ENCODE peak calls at places on chromosomes 11 and 22, in ten cellular contexts. One of them, this sample, is unnamed. For H3K27me3, the result is how much of the 10 kb centered on the place peaks cover.

GRCh38 chr22:49052023-49052538 is 775.6 kb downstream of the BRD1 start:
- DNase-seq in heart left ventricle: no peak
- DNase-seq in mammary epithelial cell: no peak
- DNase-seq in astrocyte: peak
- DNase-seq in PC-3: no peak
- DNase-seq in thoracic aorta: no peak
- DNase-seq in psoas muscle: no peak
- DNase-seq in GM06990: no peak
- DNase-seq in left ventricle myocardium inferior: no peak
- DNase-seq in uterus: no peak
- DNase-seq in this sample: no peak

GRCh38 chr11:2975594-2975993 is 16.5 kb downstream of the NAP1L4 start:
- DNase-seq in heart left ventricle: peak
- DNase-seq in mammary epithelial cell: no peak
- DNase-seq in astrocyte: no peak
- DNase-seq in PC-3: peak
- DNase-seq in thoracic aorta: no peak
- DNase-seq in psoas muscle: no peak
- DNase-seq in GM06990: no peak
- DNase-seq in left ventricle myocardium inferior: no peak
- DNase-seq in uterus: no peak
- DNase-seq in this sample: peak

GRCh38 chr11:17280494-17281127 is 4.1 kb downstream of the NUCB2 start:
- DNase-seq in heart left ventricle: no peak
- DNase-seq in mammary epithelial cell: no peak
- DNase-seq in astrocyte: no peak
- DNase-seq in PC-3: no peak
- DNase-seq in thoracic aorta: no peak
- DNase-seq in psoas muscle: no peak
- DNase-seq in GM06990: no peak
- DNase-seq in left ventricle myocardium inferior: no peak
- DNase-seq in uterus: no peak
- DNase-seq in this sample: no peak

GRCh38 chr11:102157219-102157618 is 47.0 kb downstream of the YAP1 start:
- DNase-seq in heart left ventricle: peak
- DNase-seq in mammary epithelial cell: peak
- DNase-seq in astrocyte: peak
- DNase-seq in PC-3: peak
- DNase-seq in thoracic aorta: no peak
- DNase-seq in psoas muscle: peak
- DNase-seq in GM06990: no peak
- DNase-seq in left ventricle myocardium inferior: peak
- DNase-seq in uterus: peak
- DNase-seq in this sample: no peak

GRCh38 chr11:119315139-119316016 is 1.6 kb downstream of the MCAM start:
- DNase-seq in heart left ventricle: peak
- DNase-seq in mammary epithelial cell: peak
- DNase-seq in astrocyte: no peak
- DNase-seq in PC-3: peak
- DNase-seq in thoracic aorta: no peak
- DNase-seq in psoas muscle: no peak
- DNase-seq in GM06990: peak
- DNase-seq in left ventricle myocardium inferior: peak
- DNase-seq in uterus: no peak
- DNase-seq in this sample: no peak

GRCh38 chr11:12556155-12556554 is 118.1 kb upstream of the TEAD1 start:
- DNase-seq in heart left ventricle: no peak
- DNase-seq in mammary epithelial cell: no peak
- DNase-seq in astrocyte: peak
- DNase-seq in PC-3: no peak
- DNase-seq in thoracic aorta: no peak
- DNase-seq in psoas muscle: peak
- DNase-seq in GM06990: no peak
- DNase-seq in left ventricle myocardium inferior: peak
- DNase-seq in uterus: peak
- DNase-seq in this sample: no peak

GRCh38 chr11:8531312-8531711 is 62.7 kb downstream of the STK33 start:
- DNase-seq in heart left ventricle: peak
- DNase-seq in mammary epithelial cell: no peak
- DNase-seq in astrocyte: no peak
- DNase-seq in PC-3: no peak
- DNase-seq in thoracic aorta: no peak
- DNase-seq in psoas muscle: no peak
- DNase-seq in GM06990: peak
- DNase-seq in left ventricle myocardium inferior: peak
- DNase-seq in uterus: no peak
- DNase-seq in this sample: peak

GRCh38 chr11:33151411-33151810 is 9.9 kb downstream of the CSTF3 start:
- DNase-seq in heart left ventricle: no peak
- DNase-seq in mammary epithelial cell: no peak
- DNase-seq in astrocyte: no peak
- DNase-seq in PC-3: no peak
- DNase-seq in thoracic aorta: no peak
- DNase-seq in psoas muscle: no peak
- DNase-seq in GM06990: no peak
- DNase-seq in left ventricle myocardium inferior: no peak
- DNase-seq in uterus: no peak
- DNase-seq in this sample: no peak

DNA sequence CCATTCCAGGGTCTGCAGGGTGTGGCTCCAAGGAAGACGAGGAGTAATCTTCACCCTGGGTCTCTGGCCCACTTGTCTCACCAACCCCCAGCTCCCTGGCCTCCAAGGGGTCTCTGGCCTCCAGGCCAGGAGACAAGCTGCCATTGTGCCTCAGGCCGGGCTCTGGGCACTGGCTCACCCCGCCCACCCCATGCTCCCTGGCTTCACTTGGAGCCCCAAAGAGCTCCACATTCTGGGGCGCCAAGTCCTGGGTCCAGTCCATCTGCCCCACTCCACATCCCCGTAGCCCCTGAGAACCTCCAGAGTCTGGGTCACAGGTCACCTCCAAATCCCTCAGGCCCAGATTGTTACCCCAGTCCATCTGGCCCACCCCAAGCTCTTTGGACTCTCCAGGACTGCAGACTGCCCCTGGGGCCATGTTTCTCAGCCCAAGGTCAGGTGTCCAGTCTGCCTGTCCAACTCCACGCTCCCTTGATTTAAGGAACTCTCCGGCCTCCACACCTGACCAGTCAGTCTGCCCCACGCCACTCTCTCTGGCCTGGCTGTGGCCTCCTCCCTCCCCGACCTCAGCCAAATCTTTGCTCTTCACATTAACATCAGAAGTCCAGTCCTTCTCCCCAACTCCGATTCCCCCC is 16.2 kb downstream of the TNKS1BP1 start:
- DNase-seq in heart left ventricle: no peak
- DNase-seq in mammary epithelial cell: no peak
- DNase-seq in astrocyte: no peak
- DNase-seq in PC-3: no peak
- DNase-seq in thoracic aorta: no peak
- DNase-seq in psoas muscle: peak
- DNase-seq in GM06990: no peak
- DNase-seq in left ventricle myocardium inferior: no peak
- DNase-seq in uterus: no peak
- DNase-seq in this sample: no peak
- H3K4me3 ChIP-seq in heart left ventricle: no peak
- H3K4me3 ChIP-seq in mammary epithelial cell: no peak
- H3K4me3 ChIP-seq in astrocyte: no peak
- H3K4me3 ChIP-seq in PC-3: peak
- H3K4me3 ChIP-seq in thoracic aorta: no peak
- H3K4me3 ChIP-seq in psoas muscle: peak
- H3K4me3 ChIP-seq in GM06990: no peak
- H3K4me3 ChIP-seq in left ventricle myocardium inferior: peak
- H3K4me3 ChIP-seq in uterus: no peak
- H3K4me3 ChIP-seq in this sample: no peak

GRCh38 chr11:78645226-78646202 is 70.8 kb upstream of the NARS2 start:
- DNase-seq in heart left ventricle: peak
- DNase-seq in mammary epithelial cell: peak
- DNase-seq in astrocyte: peak
- DNase-seq in PC-3: peak
- DNase-seq in thoracic aorta: no peak
- DNase-seq in psoas muscle: peak
- DNase-seq in GM06990: peak
- DNase-seq in left ventricle myocardium inferior: peak
- DNase-seq in uterus: peak
- DNase-seq in this sample: peak
- TF ChIP-seq CTCF in heart left ventricle: peak
- TF ChIP-seq CTCF in mammary epithelial cell: peak
- TF ChIP-seq CTCF in astrocyte: peak
- TF ChIP-seq CTCF in PC-3: peak
- TF ChIP-seq CTCF in thoracic aorta: peak
- TF ChIP-seq CTCF in psoas muscle: peak
- TF ChIP-seq CTCF in GM06990: peak
- TF ChIP-seq CTCF in left ventricle myocardium inferior: peak
- TF ChIP-seq CTCF in uterus: peak
- TF ChIP-seq CTCF in this sample: peak

GRCh38 chr22:22348127-22348814 is 103.7 kb downstream of the VPREB1 start:
- DNase-seq in heart left ventricle: no peak
- DNase-seq in mammary epithelial cell: no peak
- DNase-seq in astrocyte: no peak
- DNase-seq in PC-3: peak
- DNase-seq in thoracic aorta: no peak
- DNase-seq in psoas muscle: no peak
- DNase-seq in GM06990: no peak
- DNase-seq in left ventricle myocardium inferior: no peak
- DNase-seq in uterus: no peak
- DNase-seq in this sample: no peak
- H3K27me3 ChIP-seq in heart left ventricle: under half
- H3K27me3 ChIP-seq in mammary epithelial cell: under half
- H3K27me3 ChIP-seq in astrocyte: under half
- H3K27me3 ChIP-seq in PC-3: under half
- H3K27me3 ChIP-seq in thoracic aorta: under half
- H3K27me3 ChIP-seq in psoas muscle: under half
- H3K27me3 ChIP-seq in GM06990: under half
- H3K27me3 ChIP-seq in left ventricle myocardium inferior: half or more
- H3K27me3 ChIP-seq in uterus: under half
- H3K27me3 ChIP-seq in this sample: under half

GRCh38 chr11:114121138-114121537 is 61.6 kb downstream of the ZBTB16 start:
- DNase-seq in heart left ventricle: no peak
- DNase-seq in mammary epithelial cell: no peak
- DNase-seq in astrocyte: no peak
- DNase-seq in PC-3: no peak
- DNase-seq in thoracic aorta: no peak
- DNase-seq in psoas muscle: no peak
- DNase-seq in GM06990: no peak
- DNase-seq in left ventricle myocardium inferior: no peak
- DNase-seq in uterus: no peak
- DNase-seq in this sample: no peak
- H3K4me3 ChIP-seq in heart left ventricle: no peak
- H3K4me3 ChIP-seq in mammary epithelial cell: no peak
- H3K4me3 ChIP-seq in astrocyte: no peak
- H3K4me3 ChIP-seq in PC-3: no peak
- H3K4me3 ChIP-seq in thoracic aorta: no peak
- H3K4me3 ChIP-seq in psoas muscle: no peak
- H3K4me3 ChIP-seq in GM06990: no peak
- H3K4me3 ChIP-seq in left ventricle myocardium inferior: no peak
- H3K4me3 ChIP-seq in uterus: no peak
- H3K4me3 ChIP-seq in this sample: no peak

DNA sequence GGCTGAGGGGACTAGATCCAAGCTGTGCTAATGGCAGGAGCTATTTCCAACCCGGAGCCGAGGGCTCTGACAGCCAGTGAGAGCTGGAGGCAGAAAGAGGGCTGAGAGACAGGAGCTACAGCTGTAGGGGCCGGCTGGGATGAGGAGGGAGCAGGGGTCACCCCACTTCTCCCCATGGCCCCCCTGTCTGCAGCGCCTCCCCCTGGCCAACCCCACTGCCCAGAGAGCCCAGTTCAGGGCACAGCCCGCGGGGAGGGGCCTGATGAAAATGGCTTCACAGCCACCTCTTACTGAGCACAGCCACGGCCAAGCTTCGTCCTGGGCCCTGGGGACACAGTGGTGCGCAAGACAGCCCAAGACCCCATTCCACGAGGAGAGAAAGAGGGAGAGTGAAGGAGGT is 27.9 kb downstream of the RPL3 start:
- DNase-seq in heart left ventricle: no peak
- DNase-seq in mammary epithelial cell: no peak
- DNase-seq in astrocyte: no peak
- DNase-seq in PC-3: no peak
- DNase-seq in thoracic aorta: no peak
- DNase-seq in psoas muscle: no peak
- DNase-seq in GM06990: no peak
- DNase-seq in left ventricle myocardium inferior: no peak
- DNase-seq in uterus: no peak
- DNase-seq in this sample: no peak
- TF ChIP-seq CTCF in heart left ventricle: no peak
- TF ChIP-seq CTCF in mammary epithelial cell: no peak
- TF ChIP-seq CTCF in astrocyte: no peak
- TF ChIP-seq CTCF in PC-3: peak
- TF ChIP-seq CTCF in thoracic aorta: no peak
- TF ChIP-seq CTCF in psoas muscle: no peak
- TF ChIP-seq CTCF in GM06990: peak
- TF ChIP-seq CTCF in left ventricle myocardium inferior: no peak
- TF ChIP-seq CTCF in uterus: no peak
- TF ChIP-seq CTCF in this sample: no peak

DNA sequence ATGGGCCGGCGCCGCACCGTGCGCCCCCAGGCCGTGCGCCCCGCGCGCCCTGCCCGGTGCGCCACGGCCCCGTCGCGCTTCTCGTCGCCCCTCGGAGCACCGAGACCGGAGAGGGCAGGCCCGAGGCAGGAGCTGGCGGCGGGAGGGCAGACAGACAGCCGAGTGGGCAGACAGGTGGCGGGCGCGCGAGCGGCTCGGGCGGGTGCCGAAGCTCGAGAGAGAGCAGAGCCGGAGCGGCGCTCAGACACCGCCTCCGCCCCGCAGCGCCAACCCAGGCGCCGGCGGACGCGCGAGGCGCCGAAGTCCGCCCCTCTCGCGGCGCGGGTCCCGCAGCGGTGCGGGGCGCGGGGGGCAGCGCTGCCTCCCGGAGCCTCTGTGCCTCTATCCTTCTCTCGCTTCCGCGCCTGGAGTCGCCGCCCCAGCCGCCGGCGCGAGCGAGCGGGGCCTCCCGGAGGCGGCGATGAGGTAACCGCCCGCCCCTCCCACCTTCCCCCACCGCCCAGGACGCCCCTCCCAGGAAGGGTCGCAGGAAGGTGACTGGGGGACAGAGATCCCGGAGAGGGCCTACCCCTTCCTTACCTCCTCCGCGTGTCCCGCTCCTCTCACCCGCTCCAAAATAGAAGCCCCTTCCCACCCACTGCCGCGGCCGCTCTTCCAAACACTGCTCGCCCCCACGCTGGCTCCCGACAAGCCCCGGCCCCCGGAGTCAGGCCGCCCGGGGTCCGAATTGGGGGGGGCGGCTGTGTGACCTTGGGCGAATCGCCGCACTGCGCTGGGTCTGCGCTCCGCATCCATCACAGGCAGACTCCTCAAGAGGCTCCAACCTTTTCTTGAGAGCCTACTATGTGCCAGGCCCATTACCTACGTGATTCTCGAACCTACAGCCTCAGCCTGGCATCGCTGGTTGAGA is at the start of gene RASL10A:
- DNase-seq in heart left ventricle: no peak
- DNase-seq in mammary epithelial cell: peak
- DNase-seq in astrocyte: no peak
- DNase-seq in PC-3: no peak
- DNase-seq in thoracic aorta: no peak
- DNase-seq in psoas muscle: peak
- DNase-seq in GM06990: no peak
- DNase-seq in left ventricle myocardium inferior: no peak
- DNase-seq in uterus: no peak
- DNase-seq in this sample: no peak
- H3K27me3 ChIP-seq in heart left ventricle: under half
- H3K27me3 ChIP-seq in mammary epithelial cell: under half
- H3K27me3 ChIP-seq in astrocyte: under half
- H3K27me3 ChIP-seq in PC-3: under half
- H3K27me3 ChIP-seq in thoracic aorta: under half
- H3K27me3 ChIP-seq in psoas muscle: under half
- H3K27me3 ChIP-seq in GM06990: under half
- H3K27me3 ChIP-seq in left ventricle myocardium inferior: under half
- H3K27me3 ChIP-seq in uterus: under half
- H3K27me3 ChIP-seq in this sample: half or more